ENCODE peak calls at places on chromosome 14, in eight cellular contexts. N is cardiac fibroblast, A is A673, B is RWPE1, U is thoracic aorta, H is foreskin fibroblast, C is left lung, X is esophagus squamous epithelium. V is an unnamed sample.

GRCh38 chr14:41986726-41987125 is 380.1 kb downstream of the LRFN5 start:
- DNase-seq in X (no peak), B (peak; percentile 15), U (no peak), N (peak; percentile 18), C (no peak), H (peak; percentile 56), A (peak; percentile 45), V (no peak)

GRCh38 chr14:88535813-88536212 is 19.0 kb downstream of the PTPN21 start:
- DNase-seq in B (no peak), U (no peak), C (no peak), N (no peak), H (no peak), A (no peak), X (no peak), V (no peak)

GRCh38 chr14:105930572-105930971 is 404.2 kb downstream of the TMEM121 start:
- DNase-seq in U (no peak), A (no peak), C (no peak), B (no peak), H (no peak), N (no peak), X (no peak), V (no peak)

GRCh38 chr14:67940894-67941455 is 121.4 kb downstream of the RAD51B start:
- DNase-seq in U (no peak), N (peak; percentile 97), A (no peak), B (no peak), H (peak; percentile 86), X (no peak), C (no peak), V (no peak)

GRCh38 chr14:76765461-76765931 is 4.2 kb downstream of the VASH1 start:
- DNase-seq in U (no peak), H (no peak), X (no peak), A (no peak), B (no peak), N (no peak), C (no peak), V (no peak)

GRCh38 chr14:99512571-99513182 is 31.5 kb downstream of the CCNK start:
- DNase-seq in C (peak; percentile 68), N (no peak), X (no peak), H (no peak), U (no peak), B (no peak), A (no peak), V (no peak)

GRCh38 chr14:104899781-104900180 is 24.9 kb upstream of the PLD4 start:
- DNase-seq in A (no peak), B (no peak), N (no peak), X (no peak), H (no peak), U (no peak), C (no peak), V (no peak)

GRCh38 chr14:69547701-69548348 is 26.8 kb downstream of the CCDC177 start:
- DNase-seq in C (peak; percentile 82), H (peak; percentile 26), U (no peak), B (no peak), X (no peak), A (peak; percentile 68), N (peak; percentile 12), V (no peak)

GRCh38 chr14:102374264-102374663 is 11.5 kb downstream of the TECPR2 start:
- DNase-seq in N (no peak), H (no peak), C (no peak), U (no peak), A (no peak), X (no peak), B (no peak), V (no peak)

GRCh38 chr14:69480136-69480535 is 4.4 kb upstream of the PLEKHD1 start:
- DNase-seq in X (no peak), A (no peak), C (no peak), N (no peak), H (no peak), U (no peak), B (no peak), V (no peak)

GRCh38 chr14:52391866-52392600 is 77.9 kb downstream of the PTGER2 start:
- DNase-seq in B (no peak), H (peak; percentile 89), N (peak; percentile 81), A (no peak), C (no peak), U (no peak), X (no peak), V (no peak)

GRCh38 chr14:71346685-71347084 is 439.4 kb downstream of the PCNX1 start:
- DNase-seq in C (no peak), U (no peak), A (no peak), X (no peak), N (no peak), B (no peak), H (no peak), V (no peak)
- TF ChIP-seq CTCF in C (no peak), U (no peak), A (no peak), X (no peak), N (no peak), B (no peak), H (no peak), V (no peak)

GRCh38 chr14:90985601-90986242 is 74.7 kb downstream of the RPS6KA5 start:
- DNase-seq in H (no peak), N (no peak), C (no peak), U (no peak), X (no peak), B (no peak), A (no peak), V (no peak)

GRCh38 chr14:90983560-90983959 is 76.9 kb downstream of the RPS6KA5 start:
- DNase-seq in X (no peak), C (no peak), N (no peak), A (no peak), U (no peak), H (no peak), B (no peak), V (no peak)

GRCh38 chr14:90986510-90986909 is 73.9 kb downstream of the RPS6KA5 start:
- DNase-seq in U (no peak), H (no peak), B (peak; percentile 41), X (no peak), N (no peak), A (no peak), C (no peak), V (no peak)

GRCh38 chr14:90991690-90992443 is 68.6 kb downstream of the RPS6KA5 start:
- DNase-seq in A (no peak), B (no peak), N (no peak), C (no peak), U (no peak), X (no peak), H (no peak), V (no peak)

DNA sequence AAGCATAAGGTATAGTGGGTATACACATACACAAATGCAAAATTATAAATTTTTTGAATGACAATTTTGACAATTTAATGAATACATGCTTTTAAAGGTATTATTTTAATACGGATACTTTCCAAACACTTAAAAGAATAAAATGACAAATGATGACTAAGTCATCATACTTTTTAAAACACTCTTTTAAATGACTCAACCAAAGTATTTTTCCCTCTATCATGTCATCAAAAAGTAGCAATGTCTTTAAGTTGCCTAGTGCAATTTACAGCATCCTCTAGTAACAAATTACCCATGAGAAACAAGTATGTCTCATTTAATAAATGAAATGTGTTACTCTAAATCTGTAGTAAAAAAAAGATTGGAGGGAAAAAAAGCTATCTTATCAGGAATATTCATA is 73.3 kb downstream of the RPS6KA5 start:
- DNase-seq in A (no peak), U (no peak), H (no peak), C (no peak), B (no peak), X (no peak), N (no peak), V (no peak)
- TF ChIP-seq CTCF in A (no peak), U (no peak), H (no peak), C (no peak), B (no peak), X (no peak), N (no peak), V (no peak)

GRCh38 chr14:49792618-49793017 is 24.7 kb downstream of the KLHDC2 start:
- DNase-seq in H (no peak), C (no peak), B (no peak), N (no peak), U (no peak), A (no peak), X (no peak), V (no peak)

DNA sequence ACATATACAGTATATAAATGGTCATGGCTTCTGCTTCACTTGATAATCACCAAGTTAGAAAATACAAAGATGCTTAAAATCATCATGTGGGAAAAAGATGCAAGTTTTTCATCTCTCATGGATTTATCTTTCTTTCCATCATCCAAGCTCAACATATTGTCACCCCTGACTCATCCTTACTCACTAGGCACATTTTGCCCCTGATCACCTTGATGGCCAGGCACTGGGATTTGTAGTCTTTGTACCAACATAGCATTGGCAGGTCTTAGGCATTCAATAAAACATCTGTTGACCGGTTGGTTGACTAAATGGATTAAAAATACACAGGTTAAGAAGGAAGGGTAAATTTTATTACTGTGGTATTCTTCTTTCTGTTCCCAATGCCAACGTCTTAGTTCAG is 28.1 kb downstream of the KLHDC2 start:
- DNase-seq in U (no peak), H (peak; percentile 10), B (no peak), N (no peak), A (no peak), X (no peak), C (no peak), V (no peak)
- TF ChIP-seq CTCF in U (no peak), H (no peak), B (no peak), N (no peak), A (no peak), X (no peak), C (no peak), V (no peak)

GRCh38 chr14:81561084-81561775 is 27.6 kb upstream of the SEL1L start:
- DNase-seq in C (no peak), N (no peak), X (no peak), H (no peak), U (no peak), A (no peak), B (peak; percentile 33), V (no peak)

GRCh38 chr14:81571437-81571836 is 37.8 kb upstream of the SEL1L start:
- DNase-seq in H (no peak), N (no peak), C (no peak), X (no peak), A (no peak), B (peak; percentile 14), U (no peak), V (no peak)

GRCh38 chr14:81562818-81563217 is 29.2 kb upstream of the SEL1L start:
- DNase-seq in A (no peak), N (no peak), U (no peak), H (no peak), B (no peak), C (no peak), X (no peak), V (no peak)

DNA sequence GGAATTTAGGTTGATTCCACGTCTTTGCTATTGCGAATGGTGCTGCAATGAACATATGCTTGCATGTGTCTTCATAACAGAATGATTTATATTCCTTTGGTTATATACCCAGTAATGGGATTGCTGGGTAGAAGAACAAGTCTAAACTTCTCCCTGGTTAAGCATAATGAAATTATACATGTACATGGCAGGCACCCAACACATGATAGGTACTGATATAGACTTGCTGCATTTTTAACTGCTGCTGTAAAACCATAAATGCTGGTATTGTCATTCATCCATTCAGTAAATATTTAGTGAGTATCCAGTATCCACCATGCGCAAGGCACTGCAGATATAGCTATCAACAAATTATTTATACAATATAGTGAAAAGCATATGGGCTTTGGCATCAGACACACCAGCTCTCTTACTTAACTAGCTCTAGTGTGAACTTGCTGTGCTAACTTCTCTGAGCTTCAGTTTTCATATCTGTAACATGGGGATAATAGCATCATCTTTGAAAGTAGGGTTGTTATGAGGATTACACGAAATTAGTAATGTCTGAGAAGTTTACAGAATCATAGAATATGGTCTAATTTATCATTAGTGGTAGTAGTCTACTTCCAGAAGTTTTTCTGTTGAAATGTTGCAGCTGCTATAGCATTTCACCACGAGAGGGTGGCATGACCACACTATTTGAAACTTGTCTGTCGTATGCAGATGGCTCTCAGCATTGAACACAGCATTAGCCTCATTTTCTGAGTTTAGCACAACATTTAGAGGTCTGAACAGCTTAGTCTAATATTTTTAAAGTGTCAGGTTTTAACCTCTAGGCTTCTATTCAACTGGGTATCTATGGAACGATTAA is 32.0 kb upstream of the SEL1L start:
- DNase-seq in B (peak; percentile 26), H (peak; percentile 6), X (no peak), U (no peak), C (no peak), N (peak; percentile 32), A (peak; percentile 59), V (peak; percentile 41)
- TF ChIP-seq CTCF in B (peak; percentile 55), H (peak; percentile 14), X (peak; percentile 17), U (peak; percentile 62), C (no peak), N (no peak), A (peak; percentile 78), V (peak; percentile 34)

V was measured in NB4.